ENCODE peak calls at places on chromosomes 11 and 22, in seven cellular contexts. L is NCI-H146, D is Daoy, U is lung microvascular endothelial cell, A is left ventricle myocardium inferior, E is HFFc6, V is hypothalamus. Z is an unnamed sample.

GRCh38 chr11:61152816-61153592 is 8.2 kb downstream of the VPS37C start:
- DNase-seq in L (no peak), D (peak), U (peak), A (no peak), E (peak), V (no peak), Z (peak)

GRCh38 chr11:64784813-64785581 is 6.7 kb upstream of the SF1 start:
- DNase-seq in L (no peak), D (no peak), U (no peak), A (no peak), E (no peak), V (no peak), Z (no peak)

GRCh38 chr11:33319965-33320813 is 63.0 kb downstream of the HIPK3 start:
- DNase-seq in L (no peak), D (no peak), U (no peak), A (no peak), E (no peak), V (no peak), Z (no peak)

GRCh38 chr11:12287374-12288211 is 89.8 kb upstream of the PARVA start:
- DNase-seq in L (peak), D (peak), U (peak), A (no peak), E (peak), V (no peak), Z (peak)

GRCh38 chr11:2590951-2591754 is 108.6 kb downstream of the KCNQ1OT1 start:
- DNase-seq in L (no peak), D (peak), U (peak), A (no peak), E (no peak), V (peak), Z (no peak)

GRCh38 chr11:46389450-46390330 is 1.9 kb downstream of the CHRM4 start:
- DNase-seq in L (peak), D (peak), U (peak), A (peak), E (peak), V (peak), Z (no peak)

GRCh38 chr11:36469881-36470802 is 39.9 kb downstream of the TRAF6 start:
- DNase-seq in L (no peak), D (peak), U (peak), A (no peak), E (peak), V (no peak), Z (no peak)

GRCh38 chr22:22410121-22410520 is 98.4 kb downstream of the ZNF280B start:
- DNase-seq in L (no peak), D (peak), U (no peak), A (peak), E (no peak), V (no peak), Z (no peak)

GRCh38 chr11:1622076-1622475 is at the start of gene KRTAP5-4:
- DNase-seq in L (no peak), D (no peak), U (no peak), A (no peak), E (no peak), V (no peak), Z (no peak)

GRCh38 chr11:64757549-64758329 is 2.0 kb downstream of the PYGM start:
- DNase-seq in L (no peak), D (no peak), U (no peak), A (no peak), E (no peak), V (no peak), Z (no peak)

GRCh38 chr22:45317551-45318167 is 7.9 kb downstream of the FAM118A start:
- DNase-seq in L (no peak), D (peak), U (peak), A (peak), E (peak), V (no peak), Z (no peak)

GRCh38 chr11:63999349-64000025 is 13.2 kb downstream of the OTUB1 start:
- DNase-seq in L (no peak), D (peak), U (no peak), A (peak), E (peak), V (no peak), Z (no peak)

GRCh38 chr11:125418396-125418795 is 77.7 kb downstream of the FEZ1 start:
- DNase-seq in L (no peak), D (no peak), U (no peak), A (peak), E (no peak), V (no peak), Z (no peak)

GRCh38 chr22:19931514-19931913 is 10.1 kb upstream of the COMT start:
- DNase-seq in L (no peak), D (no peak), U (no peak), A (no peak), E (no peak), V (no peak), Z (no peak)

GRCh38 chr22:25827415-25827814 is 85.4 kb downstream of the MYO18B start:
- DNase-seq in L (peak), D (no peak), U (no peak), A (no peak), E (no peak), V (no peak), Z (no peak)

GRCh38 chr11:35752115-35752514 is 89.5 kb downstream of the TRIM44 start:
- DNase-seq in L (no peak), D (peak), U (peak), A (no peak), E (peak), V (no peak), Z (no peak)

GRCh38 chr11:69356703-69357457 is 62.9 kb downstream of the MYEOV start:
- DNase-seq in L (no peak), D (no peak), U (no peak), A (no peak), E (no peak), V (no peak), Z (no peak)

GRCh38 chr11:2884424-2884815 is 1.2 kb downstream of the CDKN1C start:
- DNase-seq in L (peak), D (no peak), U (no peak), A (peak), E (no peak), V (no peak), Z (no peak)

GRCh38 chr11:18394928-18395734 is 768 bp downstream of the LDHA start:
- DNase-seq in L (peak), D (peak), U (peak), A (no peak), E (no peak), V (no peak), Z (no peak)

GRCh38 chr11:125228425-125228824 is 63.9 kb downstream of the PKNOX2 start:
- DNase-seq in L (no peak), D (no peak), U (no peak), A (no peak), E (no peak), V (no peak), Z (no peak)

GRCh38 chr11:16001899-16002426 is 354.4 kb downstream of the SOX6 start:
- DNase-seq in L (peak), D (peak), U (peak), A (no peak), E (peak), V (no peak), Z (peak)

GRCh38 chr11:22430286-22430685 is 92.1 kb downstream of the SLC17A6 start:
- DNase-seq in L (no peak), D (no peak), U (no peak), A (no peak), E (no peak), V (no peak), Z (no peak)

GRCh38 chr11:27041141-27041869 is 690 bp downstream of the BBOX1 start:
- DNase-seq in L (no peak), D (no peak), U (no peak), A (no peak), E (no peak), V (no peak), Z (no peak)

GRCh38 chr11:47797633-47798032 is 30.5 kb upstream of the FNBP4 start:
- DNase-seq in L (no peak), D (peak), U (peak), A (no peak), E (peak), V (no peak), Z (peak)

GRCh38 chr11:33941637-33942160 is 49.8 kb upstream of the LMO2 start:
- DNase-seq in L (no peak), D (peak), U (peak), A (peak), E (no peak), V (no peak), Z (no peak)

GRCh38 chr11:72926076-72926475 is 111.9 kb downstream of the ATG16L2 start:
- DNase-seq in L (no peak), D (no peak), U (no peak), A (no peak), E (no peak), V (no peak), Z (no peak)

GRCh38 chr22:49779226-49779625 is 48.4 kb downstream of the BRD1 start:
- DNase-seq in L (no peak), D (no peak), U (no peak), A (peak), E (no peak), V (no peak), Z (no peak)

GRCh38 chr11:124556828-124557227 is 13.0 kb upstream of the OR8A1 start:
- DNase-seq in L (no peak), D (no peak), U (no peak), A (no peak), E (no peak), V (no peak), Z (no peak)

GRCh38 chr22:42277988-42278776 is 7.7 kb upstream of the TCF20 start:
- DNase-seq in L (peak), D (no peak), U (peak), A (no peak), E (no peak), V (no peak), Z (no peak)

GRCh38 chr11:97902828-97903227 is 1117.9 kb upstream of the CNTN5 start:
- DNase-seq in L (no peak), D (no peak), U (no peak), A (no peak), E (no peak), V (no peak), Z (no peak)

GRCh38 chr11:18669629-18670162 is 28.9 kb upstream of the TMEM86A start:
- DNase-seq in L (no peak), D (no peak), U (no peak), A (no peak), E (no peak), V (no peak), Z (no peak)

GRCh38 chr11:118893662-118894061 is 10.0 kb downstream of the CXCR5 start:
- DNase-seq in L (no peak), D (no peak), U (no peak), A (no peak), E (no peak), V (no peak), Z (no peak)

GRCh38 chr11:97909544-97910394 is 1111.0 kb upstream of the CNTN5 start:
- DNase-seq in L (no peak), D (no peak), U (no peak), A (no peak), E (peak), V (no peak), Z (no peak)

Z was measured in GM04503.